ENCODE peak calls at places on chromosome 13, in four cellular contexts. Q is heart left ventricle, K is lower leg skin, B is IMR-90. M is an unnamed sample.

GRCh38 chr13:80141114-80141849 is 199.6 kb downstream of the SPRY2 start:
- DNase-seq in Q (peak; percentile 79), K (no peak), B (peak; percentile 78), M (peak; percentile 51)

GRCh38 chr13:40648040-40648439 is 18.4 kb downstream of the FOXO1 start:
- DNase-seq in Q (no peak), K (no peak), B (no peak), M (no peak)

GRCh38 chr13:106033634-106034033 is 501.8 kb downstream of the EFNB2 start:
- DNase-seq in Q (no peak), K (no peak), B (peak; percentile 59), M (no peak)

GRCh38 chr13:110414283-110414682 is 107.2 kb downstream of the COL4A2 start:
- DNase-seq in Q (no peak), K (no peak), B (no peak), M (no peak)

GRCh38 chr13:33032037-33032625 is 15.9 kb downstream of the KL start:
- DNase-seq in Q (peak; percentile 47), K (no peak), B (peak; percentile 10), M (no peak)

GRCh38 chr13:73602295-73602694 is 531.9 kb downstream of the KLF12 start:
- DNase-seq in Q (no peak), K (no peak), B (peak; percentile 28), M (no peak)

GRCh38 chr13:113857531-113858195 is 6.2 kb downstream of the GAS6 start:
- DNase-seq in Q (no peak), K (peak; percentile 1), B (no peak), M (no peak)

GRCh38 chr13:113623491-113624234 is 34.3 kb downstream of the ATP4B start:
- DNase-seq in Q (no peak), K (no peak), B (no peak), M (no peak)

GRCh38 chr13:53242015-53242414 is 213.4 kb downstream of the OLFM4 start:
- DNase-seq in Q (no peak), K (no peak), B (no peak), M (no peak)

GRCh38 chr13:75803175-75803611 is 167.1 kb downstream of the LMO7 start:
- DNase-seq in Q (no peak), K (no peak), B (no peak), M (peak; percentile 45)
- TF ChIP-seq POLR2A in Q (no peak), K (no peak), B (no peak), M (no peak)

DNA sequence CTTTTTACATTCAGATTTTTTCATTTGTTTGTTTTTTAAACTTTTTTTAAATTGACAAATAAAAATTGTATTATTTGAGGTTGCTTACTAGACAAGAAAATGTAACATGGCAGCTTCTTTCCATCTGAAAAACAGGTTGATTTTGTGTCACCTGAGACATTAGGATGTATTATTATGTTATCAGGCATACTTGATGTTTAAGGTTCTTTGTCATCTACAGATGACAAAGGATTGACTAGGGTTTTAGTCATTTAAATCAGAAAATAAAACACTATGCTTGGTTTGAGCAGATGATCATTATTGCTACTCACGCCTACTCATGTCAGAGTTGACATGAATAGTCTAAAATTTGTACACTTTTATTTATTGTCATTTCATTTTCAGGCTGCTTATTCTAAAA is 1494.5 kb downstream of the SLITRK5 start:
- DNase-seq in Q (no peak), K (no peak), B (no peak), M (no peak)
- TF ChIP-seq POLR2A in Q (no peak), K (no peak), B (no peak), M (no peak)

GRCh38 chr13:19182536-19182935 is 912 bp upstream of the TUBA3C start:
- DNase-seq in Q (no peak), K (no peak), B (no peak), M (no peak)

GRCh38 chr13:19181621-19182485 is at the start of gene TUBA3C:
- DNase-seq in Q (no peak), K (peak; percentile 5), B (no peak), M (no peak)

GRCh38 chr13:19184176-19184575 is 2.6 kb upstream of the TUBA3C start:
- DNase-seq in Q (no peak), K (no peak), B (no peak), M (no peak)

GRCh38 chr13:19185086-19185864 is 3.7 kb upstream of the TUBA3C start:
- DNase-seq in Q (no peak), K (no peak), B (no peak), M (no peak)

DNA sequence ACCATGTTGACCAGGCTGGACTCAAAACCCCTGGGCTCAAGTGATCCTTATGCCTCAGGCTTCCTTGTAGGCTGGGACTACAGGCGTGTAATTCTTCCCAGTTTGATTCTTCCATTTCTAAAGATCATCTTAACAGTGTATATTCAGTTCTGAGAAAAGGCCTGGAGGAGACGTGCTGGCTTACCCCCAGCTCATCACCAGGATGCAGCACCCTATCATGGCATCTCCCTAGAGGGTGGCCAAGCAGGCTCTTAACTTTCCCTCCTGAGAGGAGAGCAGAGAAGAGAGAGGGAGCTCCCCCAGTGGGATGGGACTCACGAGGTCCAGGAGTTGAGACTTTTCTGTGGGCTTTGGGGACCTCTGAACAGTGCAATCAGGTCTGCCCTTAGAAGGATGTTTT is 2.1 kb upstream of the TUBA3C start:
- DNase-seq in Q (no peak), K (no peak), B (no peak), M (no peak)
- TF ChIP-seq POLR2A in Q (no peak), K (no peak), B (no peak), M (no peak)

GRCh38 chr13:46170268-46170667 is 11.7 kb downstream of the LCP1 start:
- DNase-seq in Q (no peak), K (no peak), B (no peak), M (peak; percentile 32)

GRCh38 chr13:46166221-46166584 is 15.8 kb downstream of the LCP1 start:
- DNase-seq in Q (no peak), K (no peak), B (no peak), M (no peak)

GRCh38 chr13:46166947-46167610 is 14.9 kb downstream of the LCP1 start:
- DNase-seq in Q (no peak), K (no peak), B (no peak), M (no peak)

GRCh38 chr13:46168818-46169217 is 13.2 kb downstream of the LCP1 start:
- DNase-seq in Q (no peak), K (no peak), B (no peak), M (no peak)

DNA sequence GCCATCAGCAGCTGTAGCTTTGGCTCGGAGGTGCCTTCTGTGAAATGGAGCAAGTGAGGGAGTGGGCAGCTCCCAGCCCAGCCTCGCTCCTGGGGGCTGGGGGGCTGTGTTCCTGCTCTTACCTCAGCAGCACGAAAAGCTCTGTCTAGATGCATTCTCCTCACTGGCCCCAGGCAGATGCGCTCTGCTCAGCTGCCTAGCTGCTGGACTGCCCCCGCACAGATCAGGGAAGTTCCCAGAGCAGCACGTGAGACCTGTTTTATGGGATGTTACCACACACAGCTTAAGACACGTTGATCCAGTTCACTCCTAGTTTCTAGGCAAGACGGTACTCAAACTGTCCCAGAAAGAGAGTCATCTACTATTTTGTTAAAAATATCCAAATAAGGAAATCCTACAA is 13.6 kb downstream of the LCP1 start:
- DNase-seq in Q (peak; percentile 29), K (peak; percentile 66), B (no peak), M (peak; percentile 52)
- TF ChIP-seq POLR2A in Q (no peak), K (no peak), B (no peak), M (no peak)

GRCh38 chr13:48317511-48317981 is 14.0 kb downstream of the RB1 start:
- DNase-seq in Q (no peak), K (no peak), B (no peak), M (no peak)
- TF ChIP-seq POLR2A in Q (no peak), K (no peak), B (no peak), M (no peak)

DNA sequence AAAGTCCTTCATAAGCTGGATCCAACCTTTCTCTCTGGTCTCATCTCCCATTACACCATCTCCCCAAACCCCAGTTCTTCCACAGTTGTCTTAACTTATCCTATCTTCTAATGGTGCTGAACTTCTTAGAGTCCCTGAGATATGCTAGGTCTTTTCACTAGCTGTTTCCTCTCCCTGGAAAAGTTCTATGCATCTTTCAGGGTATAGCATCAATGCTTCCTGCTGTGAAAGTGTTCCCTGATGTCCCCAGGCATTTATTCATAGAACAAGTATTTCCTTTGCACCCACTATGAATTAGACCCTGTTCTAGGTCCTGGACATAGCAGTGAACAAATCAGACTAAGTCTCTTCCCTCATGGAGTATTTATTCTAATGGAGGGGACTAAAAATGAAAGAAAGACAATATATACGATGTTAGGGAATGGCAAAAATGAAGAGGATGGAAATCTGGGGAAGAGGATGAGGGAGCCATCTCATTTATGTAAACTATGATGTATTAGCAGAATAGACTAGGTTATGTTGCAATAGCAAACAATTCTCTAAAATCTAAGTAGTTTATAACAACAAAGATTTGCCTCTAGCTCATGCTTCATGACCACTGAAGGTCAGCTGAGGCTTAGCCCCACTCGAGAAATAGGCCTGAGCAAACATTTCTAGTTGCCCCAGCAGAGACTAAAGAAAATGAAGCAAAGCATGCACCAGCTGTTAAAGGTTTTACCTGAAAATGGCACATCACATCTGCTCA is 120.0 kb downstream of the CYSLTR2 start:
- DNase-seq in Q (no peak), K (no peak), B (peak; percentile 50), M (no peak)
- TF ChIP-seq POLR2A in Q (no peak), K (no peak), B (no peak), M (no peak)